ENCODE peak calls at places on chromosomes 5 and 9, in ten cellular contexts. Q is mammary epithelial cell; W is activated naive CD8-positive, alpha-beta T cell treated with anti-CD3 and anti-CD28 coated beads, Interleukin-2, amount 50 U/mL, for 24 hours; S is activated CD8-positive, alpha-beta memory T cell treated with anti-CD3 and anti-CD28 coated beads, Interleukin-2, amount 50 U/mL, for 48 hours; L is GM23248; E is GM19239; D is mesothelial cell of epicardium; C is NT2/D1; P is A172; U is GM23338. T is an unnamed sample.

GRCh38 chr5:64108674-64109073 is 57.0 kb upstream of the RNF180 start:
- DNase-seq in U (no peak), W (no peak), Q (no peak), L (no peak), C (no peak), D (no peak), P (no peak), E (no peak), S (no peak), T (no peak)

GRCh38 chr5:179288101-179288808 is 57.0 kb downstream of the ADAMTS2 start:
- DNase-seq in L (no peak), P (no peak), D (no peak), C (no peak), Q (no peak), E (no peak), S (no peak), W (no peak), U (no peak), T (no peak)

GRCh38 chr9:17800397-17800796 is 221.5 kb downstream of the SH3GL2 start:
- DNase-seq in Q (no peak), D (no peak), W (no peak), L (no peak), P (no peak), S (no peak), U (no peak), E (no peak), C (no peak), T (no peak)

GRCh38 chr5:179265529-179266290 is 79.6 kb downstream of the ADAMTS2 start:
- DNase-seq in D (peak), E (no peak), P (peak), W (no peak), U (peak), S (peak), C (no peak), L (peak), Q (peak), T (peak)

GRCh38 chr5:57032151-57032551 is 80.2 kb upstream of the MIER3 start:
- DNase-seq in E (no peak), W (no peak), P (peak), C (no peak), S (no peak), D (no peak), L (no peak), Q (peak), U (no peak), T (no peak)

GRCh38 chr9:14316574-14317304 is 2.8 kb upstream of the NFIB start:
- DNase-seq in Q (no peak), S (no peak), D (no peak), P (no peak), L (no peak), C (no peak), U (peak), W (no peak), E (no peak), T (no peak)

GRCh38 chr9:101536938-101537337 is 3.3 kb downstream of the RNF20 start:
- DNase-seq in P (peak), L (peak), Q (peak), D (no peak), C (peak), W (peak), S (no peak), E (no peak), U (peak), T (peak)

GRCh38 chr5:141637693-141638419 is 1.1 kb downstream of the RELL2 start:
- DNase-seq in L (peak), C (peak), Q (no peak), E (peak), S (peak), D (no peak), U (peak), W (peak), P (no peak), T (peak)

GRCh38 chr9:114025760-114026159 is 52.3 kb downstream of the AMBP start:
- DNase-seq in U (no peak), W (no peak), E (no peak), S (no peak), C (no peak), Q (no peak), D (no peak), P (no peak), L (no peak), T (no peak)

GRCh38 chr9:136910901-136911245 is 24.6 kb downstream of the TRAF2 start:
- DNase-seq in P (no peak), U (peak), E (no peak), L (no peak), W (no peak), S (no peak), Q (no peak), C (no peak), D (no peak), T (no peak)

GRCh38 chr5:32312194-32312681 is 501 bp downstream of the MTMR12 start:
- DNase-seq in Q (peak), P (peak), E (peak), C (peak), W (peak), D (peak), U (peak), L (peak), S (peak), T (peak)

GRCh38 chr9:13064676-13065075 is 214.8 kb downstream of the MPDZ start:
- DNase-seq in U (peak), L (no peak), Q (no peak), D (no peak), S (no peak), P (no peak), C (no peak), E (no peak), W (no peak), T (no peak)

GRCh38 chr5:170632266-170632984 is 128.6 kb downstream of the KCNIP1 start:
- DNase-seq in U (peak), P (no peak), Q (no peak), D (no peak), L (peak), C (no peak), S (no peak), E (no peak), W (no peak), T (peak)

GRCh38 chr5:93189707-93190120 is 391.3 kb downstream of the NR2F1-AS1 start:
- DNase-seq in S (no peak), C (no peak), E (no peak), P (peak), W (no peak), L (peak), D (no peak), Q (peak), U (no peak), T (peak)

GRCh38 chr9:100020121-100020780 is 78.5 kb downstream of the ERP44 start:
- DNase-seq in W (no peak), Q (no peak), U (no peak), P (peak), C (no peak), D (no peak), S (no peak), L (peak), E (no peak), T (peak)